ENCODE peak calls at places on chromosomes 5 and 9, in five cellular contexts. E is fibroblast of villous mesenchyme, F is Peyer's patch, Q is fibroblast of mammary gland, B is suprapubic skin. R is an unnamed sample.

GRCh38 chr9:75265525-75265972 is 177.2 kb downstream of the OSTF1 start:
- DNase-seq in E (peak), Q (peak), B (no peak), F (peak), R (peak)

GRCh38 chr9:93126825-93127368 is 7.2 kb downstream of the NINJ1 start:
- DNase-seq in Q (no peak), B (peak), E (peak), F (peak), R (no peak)

GRCh38 chr9:70566743-70567142 is 152.3 kb upstream of the KLF9 start:
- DNase-seq in F (no peak), E (no peak), Q (no peak), B (no peak), R (no peak)

GRCh38 chr5:57653636-57654290 is 171.2 kb upstream of the ACTBL2 start:
- DNase-seq in F (no peak), B (no peak), Q (no peak), E (no peak), R (no peak)

GRCh38 chr5:129460951-129461815 is 1.1 kb downstream of the ADAMTS19 start:
- DNase-seq in Q (no peak), F (peak), B (no peak), E (peak), R (peak)

GRCh38 chr5:36878421-36879088 is 2.0 kb downstream of the NIPBL start:
- DNase-seq in Q (peak), F (no peak), B (no peak), E (peak), R (peak)

GRCh38 chr5:135317286-135317685 is 81.7 kb downstream of the MACROH2A1 start:
- DNase-seq in F (no peak), B (no peak), Q (no peak), E (no peak), R (no peak)

GRCh38 chr9:77595426-77596051 is 52.6 kb downstream of the GNA14 start:
- DNase-seq in Q (no peak), F (no peak), E (no peak), B (no peak), R (peak)

GRCh38 chr5:101977729-101978345 is 318.2 kb downstream of the SLCO4C1 start:
- DNase-seq in B (no peak), F (no peak), Q (peak), E (peak), R (peak)

GRCh38 chr5:168288349-168289245 is 2.8 kb upstream of the WWC1 start:
- DNase-seq in E (no peak), Q (no peak), F (peak), B (no peak), R (no peak)

GRCh38 chr9:93676310-93677054 is 100.1 kb downstream of the PHF2 start:
- DNase-seq in F (peak), Q (no peak), B (peak), E (no peak), R (no peak)

GRCh38 chr9:134328341-134328840 is 2.1 kb downstream of the RXRA start:
- DNase-seq in Q (peak), E (peak), F (no peak), B (no peak), R (peak)

GRCh38 chr5:665956-666711 is 27.0 kb downstream of the TPPP start:
- DNase-seq in F (no peak), Q (no peak), B (no peak), E (no peak), R (no peak)

GRCh38 chr5:10573487-10574145 is 9.7 kb downstream of the ANKRD33B start:
- DNase-seq in F (peak), B (no peak), Q (no peak), E (no peak), R (no peak)

GRCh38 chr5:159049844-159050318 is 49.8 kb downstream of the EBF1 start:
- DNase-seq in B (no peak), E (peak), F (no peak), Q (peak), R (peak)